ENCODE peak calls at places on chromosomes 11 and 22, in four cellular contexts. P is smooth muscle cell of the brain vasculature, C is DMS153, S is cardiac muscle cell. O is an unnamed sample.

GRCh38 chr11:96306933-96307747 is 35.9 kb downstream of the MAML2 start:
- DNase-seq in C (peak), P (peak), S (peak), O (peak)

GRCh38 chr11:112543390-112543789 is 282.7 kb upstream of the PLET1 start:
- DNase-seq in S (no peak), C (no peak), P (no peak), O (no peak)

GRCh38 chr11:46001427-46002049 is 79.1 kb downstream of the LARGE2 start:
- DNase-seq in P (no peak), S (peak), C (no peak), O (no peak)

GRCh38 chr22:46196268-46196667 is 45.9 kb downstream of the PPARA start:
- DNase-seq in C (no peak), P (no peak), S (no peak), O (no peak)

GRCh38 chr11:79259800-79260199 is 181.0 kb downstream of the TENM4 start:
- DNase-seq in P (no peak), C (no peak), S (peak), O (no peak)

GRCh38 chr11:414333-414857 is 404 bp downstream of the SIGIRR start:
- DNase-seq in P (no peak), C (no peak), S (no peak), O (no peak)

GRCh38 chr11:119172513-119172912 is 4.0 kb downstream of the NLRX1 start:
- DNase-seq in S (no peak), C (no peak), P (no peak), O (no peak)

GRCh38 chr11:68038226-68038717 is 553 bp upstream of the TCIRG1 start:
- DNase-seq in S (no peak), C (no peak), P (no peak), O (no peak)

GRCh38 chr11:120212926-120213325 is 2.1 kb downstream of the OAF start:
- DNase-seq in C (no peak), S (no peak), P (no peak), O (no peak)

GRCh38 chr11:45470151-45471001 is 184.2 kb upstream of the SYT13 start:
- DNase-seq in P (no peak), C (no peak), S (peak), O (no peak)

GRCh38 chr11:44303401-44303938 is 6.5 kb downstream of the ALX4 start:
- DNase-seq in C (no peak), S (no peak), P (no peak), O (no peak)

GRCh38 chr11:35982061-35982460 is 38.2 kb downstream of the LDLRAD3 start:
- DNase-seq in P (no peak), C (no peak), S (no peak), O (no peak)

GRCh38 chr11:60485987-60486386 is 6.6 kb upstream of the MS4A12 start:
- DNase-seq in P (no peak), C (no peak), S (no peak), O (no peak)

GRCh38 chr11:614091-614582 is 1.6 kb downstream of the IRF7 start:
- DNase-seq in C (no peak), P (no peak), S (no peak), O (no peak)

GRCh38 chr22:28505416-28506156 is 174.1 kb downstream of the TTC28 start:
- DNase-seq in S (peak), P (peak), C (no peak), O (no peak)

GRCh38 chr22:42185915-42186439 is 55.4 kb upstream of the CYP2D6 start:
- DNase-seq in P (no peak), S (no peak), C (no peak), O (no peak)

GRCh38 chr11:126443120-126443519 is 87.6 kb downstream of the ST3GAL4 start:
- DNase-seq in C (peak), S (no peak), P (no peak), O (no peak)

GRCh38 chr22:38923463-38924196 is 33.8 kb upstream of the APOBEC3A start:
- DNase-seq in P (peak), C (no peak), S (peak), O (peak)

GRCh38 chr11:15327786-15328231 is 213.1 kb downstream of the INSC start:
- DNase-seq in C (peak), P (no peak), S (peak), O (no peak)

GRCh38 chr11:7031346-7031957 is 11.2 kb downstream of the NLRP14 start:
- DNase-seq in C (no peak), P (no peak), S (no peak), O (no peak)

GRCh38 chr11:86955674-86956522 is 703 bp upstream of the FZD4 start:
- DNase-seq in S (peak), P (no peak), C (peak), O (peak)

GRCh38 chr11:92607969-92608711 is 361.3 kb upstream of the MTNR1B start:
- DNase-seq in P (no peak), C (no peak), S (no peak), O (no peak)

GRCh38 chr11:62439785-62440602 is 21.2 kb downstream of the SCGB1A1 start:
- DNase-seq in S (peak), P (no peak), C (no peak), O (no peak)

GRCh38 chr11:86244063-86244521 is 461 bp upstream of the EED start:
- DNase-seq in P (no peak), S (no peak), C (peak), O (no peak)

GRCh38 chr11:832529-833113 is at the start of gene CD151:
- DNase-seq in S (peak), P (no peak), C (no peak), O (no peak)

GRCh38 chr11:67354314-67355022 is 1.1 kb upstream of the POLD4 start:
- DNase-seq in P (no peak), S (peak), C (no peak), O (peak)

GRCh38 chr22:39439170-39439569 is 17.6 kb upstream of the MGAT3 start:
- DNase-seq in S (peak), C (no peak), P (no peak), O (peak)

GRCh38 chr11:68749501-68750196 is 1.7 kb downstream of the TESMIN start:
- DNase-seq in S (peak), P (no peak), C (no peak), O (no peak)

GRCh38 chr11:126546191-126546590 is 190.7 kb downstream of the ST3GAL4 start:
- DNase-seq in C (no peak), P (no peak), S (peak), O (no peak)

GRCh38 chr11:12329797-12330196 is 47.6 kb upstream of the PARVA start:
- DNase-seq in C (no peak), S (no peak), P (no peak), O (no peak)

GRCh38 chr11:133078591-133079179 is 453.6 kb downstream of the OPCML start:
- DNase-seq in P (no peak), S (peak), C (peak), O (no peak)

GRCh38 chr11:116742104-116742503 is 30.7 kb downstream of the BUD13 start:
- DNase-seq in S (peak), C (no peak), P (no peak), O (no peak)

GRCh38 chr11:129346916-129347315 is 28.7 kb upstream of the BARX2 start:
- DNase-seq in S (peak), P (no peak), C (no peak), O (no peak)

GRCh38 chr11:26994579-26995210 is 783 bp downstream of the FIBIN start:
- DNase-seq in S (peak), P (no peak), C (no peak), O (no peak)